ENCODE peak calls at places on chromosomes 12 and 14, in seven cellular contexts. One of them, this sample, is unnamed.

GRCh38 chr14:94298130-94298529 is 5.1 kb upstream of the SERPINA10 start:
- DNase-seq in globus pallidus: no peak
- DNase-seq in activated CD8-positive, alpha-beta memory T cell treated with anti-CD3 and anti-CD28 coated beads for 48 hours: no peak
- DNase-seq in EL: no peak
- DNase-seq in body of pancreas: no peak
- DNase-seq in cardiac fibroblast: no peak
- DNase-seq in IMR-90: no peak
- DNase-seq in this sample: no peak

GRCh38 chr12:6782903-6783571 is 6.3 kb upstream of the CD4 start:
- DNase-seq in globus pallidus: no peak
- DNase-seq in activated CD8-positive, alpha-beta memory T cell treated with anti-CD3 and anti-CD28 coated beads for 48 hours: no peak
- DNase-seq in EL: no peak
- DNase-seq in body of pancreas: no peak
- DNase-seq in cardiac fibroblast: no peak
- DNase-seq in IMR-90: no peak
- DNase-seq in this sample: no peak

GRCh38 chr12:85569261-85569660 is 266.9 kb downstream of the RASSF9 start:
- DNase-seq in globus pallidus: no peak
- DNase-seq in activated CD8-positive, alpha-beta memory T cell treated with anti-CD3 and anti-CD28 coated beads for 48 hours: no peak
- DNase-seq in EL: no peak
- DNase-seq in body of pancreas: no peak
- DNase-seq in cardiac fibroblast: no peak
- DNase-seq in IMR-90: no peak
- DNase-seq in this sample: no peak

GRCh38 chr12:46351861-46352595 is 20.5 kb downstream of the SLC38A2 start:
- DNase-seq in globus pallidus: no peak
- DNase-seq in activated CD8-positive, alpha-beta memory T cell treated with anti-CD3 and anti-CD28 coated beads for 48 hours: no peak
- DNase-seq in EL: no peak
- DNase-seq in body of pancreas: no peak
- DNase-seq in cardiac fibroblast: no peak
- DNase-seq in IMR-90: no peak
- DNase-seq in this sample: no peak

GRCh38 chr14:36020120-36021029 is 156.1 kb downstream of the PTCSC3 start:
- DNase-seq in globus pallidus: peak
- DNase-seq in activated CD8-positive, alpha-beta memory T cell treated with anti-CD3 and anti-CD28 coated beads for 48 hours: no peak
- DNase-seq in EL: no peak
- DNase-seq in body of pancreas: no peak
- DNase-seq in cardiac fibroblast: no peak
- DNase-seq in IMR-90: no peak
- DNase-seq in this sample: no peak

GRCh38 chr12:122854554-122854953 is 19.3 kb downstream of the HIP1R start:
- DNase-seq in globus pallidus: no peak
- DNase-seq in activated CD8-positive, alpha-beta memory T cell treated with anti-CD3 and anti-CD28 coated beads for 48 hours: no peak
- DNase-seq in EL: no peak
- DNase-seq in body of pancreas: no peak
- DNase-seq in cardiac fibroblast: no peak
- DNase-seq in IMR-90: no peak
- DNase-seq in this sample: no peak

GRCh38 chr14:58428011-58428807 is 690 bp downstream of the KIAA0586 start:
- DNase-seq in globus pallidus: peak
- DNase-seq in activated CD8-positive, alpha-beta memory T cell treated with anti-CD3 and anti-CD28 coated beads for 48 hours: no peak
- DNase-seq in EL: peak
- DNase-seq in body of pancreas: no peak
- DNase-seq in cardiac fibroblast: peak
- DNase-seq in IMR-90: peak
- DNase-seq in this sample: peak

GRCh38 chr14:50230601-50231474 is 540 bp downstream of the SOS2 start:
- DNase-seq in globus pallidus: peak
- DNase-seq in activated CD8-positive, alpha-beta memory T cell treated with anti-CD3 and anti-CD28 coated beads for 48 hours: peak
- DNase-seq in EL: peak
- DNase-seq in body of pancreas: peak
- DNase-seq in cardiac fibroblast: peak
- DNase-seq in IMR-90: peak
- DNase-seq in this sample: peak

GRCh38 chr12:102833687-102834435 is 83.2 kb downstream of the PAH start:
- DNase-seq in globus pallidus: no peak
- DNase-seq in activated CD8-positive, alpha-beta memory T cell treated with anti-CD3 and anti-CD28 coated beads for 48 hours: no peak
- DNase-seq in EL: peak
- DNase-seq in body of pancreas: no peak
- DNase-seq in cardiac fibroblast: peak
- DNase-seq in IMR-90: no peak
- DNase-seq in this sample: peak

GRCh38 chr12:100404769-100405407 is 48.0 kb downstream of the SLC17A8 start:
- DNase-seq in globus pallidus: peak
- DNase-seq in activated CD8-positive, alpha-beta memory T cell treated with anti-CD3 and anti-CD28 coated beads for 48 hours: peak
- DNase-seq in EL: peak
- DNase-seq in body of pancreas: peak
- DNase-seq in cardiac fibroblast: peak
- DNase-seq in IMR-90: peak
- DNase-seq in this sample: peak

GRCh38 chr14:91866511-91867295 is 633 bp downstream of the TC2N start:
- DNase-seq in globus pallidus: no peak
- DNase-seq in activated CD8-positive, alpha-beta memory T cell treated with anti-CD3 and anti-CD28 coated beads for 48 hours: no peak
- DNase-seq in EL: no peak
- DNase-seq in body of pancreas: no peak
- DNase-seq in cardiac fibroblast: no peak
- DNase-seq in IMR-90: no peak
- DNase-seq in this sample: no peak

GRCh38 chr12:30970559-30971202 is 44.1 kb downstream of the TSPAN11 start:
- DNase-seq in globus pallidus: no peak
- DNase-seq in activated CD8-positive, alpha-beta memory T cell treated with anti-CD3 and anti-CD28 coated beads for 48 hours: no peak
- DNase-seq in EL: no peak
- DNase-seq in body of pancreas: no peak
- DNase-seq in cardiac fibroblast: no peak
- DNase-seq in IMR-90: no peak
- DNase-seq in this sample: no peak